ENCODE peak calls at places on chromosomes 16 and 17, in ten cellular contexts. F is left ventricle myocardium inferior; Y is heart right ventricle; P is cardiac muscle cell; X is glutamatergic neuron; E is ovary; M is thoracic aorta; B is CD8-positive, alpha-beta T cell; N is activated CD8-positive, alpha-beta T cell treated with anti-CD3 and anti-CD28 coated beads for 36 hours; W is tibial artery. A is an unnamed sample.

GRCh38 chr17:13480877-13481276 is 120.9 kb downstream of the HS3ST3A1 start:
- DNase-seq in P (no peak), N (no peak), E (no peak), Y (no peak), X (no peak), F (no peak), B (no peak), W (no peak), M (no peak), A (no peak)

GRCh38 chr17:20208717-20209116 is 199.6 kb downstream of the SPECC1 start:
- DNase-seq in W (no peak), P (no peak), B (no peak), N (no peak), M (no peak), X (no peak), F (no peak), E (peak; percentile 82), Y (no peak), A (no peak)

GRCh38 chr16:17685445-17685844 is 214.7 kb upstream of the XYLT1 start:
- DNase-seq in E (no peak), P (no peak), Y (no peak), F (no peak), M (no peak), W (no peak), B (no peak), X (no peak), N (no peak), A (no peak)

GRCh38 chr17:32118835-32119234 is 23.5 kb upstream of the RHOT1 start:
- DNase-seq in P (no peak), M (no peak), W (no peak), B (no peak), F (no peak), E (no peak), Y (no peak), X (no peak), N (no peak), A (no peak)

GRCh38 chr17:61758430-61758829 is 104.9 kb downstream of the BRIP1 start:
- DNase-seq in X (no peak), B (no peak), W (no peak), E (no peak), M (no peak), Y (no peak), F (no peak), N (no peak), P (no peak), A (no peak)

GRCh38 chr16:57966133-57966805 is 4.7 kb downstream of the CNGB1 start:
- DNase-seq in X (no peak), N (no peak), M (no peak), E (no peak), F (no peak), W (no peak), B (no peak), Y (no peak), P (no peak), A (no peak)

GRCh38 chr16:80051040-80051439 is 450.5 kb upstream of the MAF start:
- DNase-seq in M (no peak), B (no peak), P (no peak), X (no peak), F (no peak), N (no peak), W (no peak), Y (no peak), E (no peak), A (no peak)

GRCh38 chr16:71628810-71629209 is 2.8 kb downstream of the MARVELD3 start:
- DNase-seq in B (no peak), X (no peak), M (no peak), P (no peak), Y (no peak), N (no peak), W (no peak), F (no peak), E (no peak), A (no peak)

GRCh38 chr17:73715714-73716113 is 71.5 kb upstream of the SDK2 start:
- DNase-seq in F (no peak), P (no peak), X (no peak), E (no peak), N (no peak), Y (no peak), W (no peak), B (no peak), M (no peak), A (no peak)

GRCh38 chr16:8887438-8887765 is 5.3 kb downstream of the LITAFD start:
- DNase-seq in Y (no peak), X (peak; percentile 6), E (no peak), W (no peak), N (no peak), F (no peak), P (no peak), B (no peak), M (no peak), A (no peak)

GRCh38 chr16:69334696-69335095 is 4.3 kb upstream of the PDF start:
- DNase-seq in M (no peak), P (no peak), F (no peak), Y (no peak), N (no peak), X (no peak), B (no peak), W (no peak), E (no peak), A (no peak)
- TF ChIP-seq CTCF in M (no peak), P (no peak), F (no peak), Y (no peak), N (no peak), X (no peak), B (no peak), W (no peak), E (no peak), A (no peak)

GRCh38 chr17:49035470-49036269 is 38.5 kb downstream of the IGF2BP1 start:
- DNase-seq in E (no peak), B (no peak), X (peak; percentile 75), Y (peak; percentile 50), F (peak; percentile 30), W (no peak), M (no peak), P (peak; percentile 70), N (peak; percentile 63), A (peak; percentile 32)

GRCh38 chr17:49031965-49032928 is 35.1 kb downstream of the IGF2BP1 start:
- DNase-seq in P (peak; percentile 85), M (no peak), F (no peak), E (no peak), X (peak; percentile 38), N (peak; percentile 60), Y (no peak), W (no peak), B (no peak), A (peak; percentile 39)

GRCh38 chr17:49038544-49038943 is 41.4 kb downstream of the IGF2BP1 start:
- DNase-seq in E (no peak), M (no peak), W (no peak), X (no peak), F (no peak), N (no peak), B (no peak), Y (no peak), P (no peak), A (no peak)

GRCh38 chr17:49038138-49038537 is 41.0 kb downstream of the IGF2BP1 start:
- DNase-seq in N (no peak), Y (no peak), F (no peak), M (no peak), B (no peak), X (no peak), E (no peak), P (no peak), W (no peak), A (no peak)

DNA sequence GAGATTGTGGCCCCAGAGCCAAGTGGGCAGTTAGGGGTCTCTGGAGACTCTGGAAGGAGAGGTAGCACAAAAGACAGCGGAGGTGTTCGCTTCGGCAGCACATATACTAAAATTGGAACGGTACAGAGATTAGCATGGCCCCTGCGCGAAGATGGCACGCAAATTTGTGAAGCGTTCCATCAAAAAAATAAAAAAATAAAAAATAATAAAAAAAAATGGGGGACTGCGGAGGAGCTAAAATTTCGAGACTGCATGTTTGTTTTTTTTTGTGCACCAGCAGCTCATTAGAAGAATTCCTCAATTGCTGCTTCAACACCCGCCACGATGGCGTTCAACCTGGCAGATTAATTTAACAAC is 39.1 kb downstream of the IGF2BP1 start:
- DNase-seq in P (no peak), E (no peak), F (no peak), N (no peak), M (no peak), Y (no peak), W (no peak), X (no peak), B (no peak), A (no peak)
- TF ChIP-seq CTCF in P (no peak), E (no peak), F (no peak), N (no peak), M (no peak), Y (no peak), W (no peak), X (peak; percentile 25), B (no peak), A (no peak)

DNA sequence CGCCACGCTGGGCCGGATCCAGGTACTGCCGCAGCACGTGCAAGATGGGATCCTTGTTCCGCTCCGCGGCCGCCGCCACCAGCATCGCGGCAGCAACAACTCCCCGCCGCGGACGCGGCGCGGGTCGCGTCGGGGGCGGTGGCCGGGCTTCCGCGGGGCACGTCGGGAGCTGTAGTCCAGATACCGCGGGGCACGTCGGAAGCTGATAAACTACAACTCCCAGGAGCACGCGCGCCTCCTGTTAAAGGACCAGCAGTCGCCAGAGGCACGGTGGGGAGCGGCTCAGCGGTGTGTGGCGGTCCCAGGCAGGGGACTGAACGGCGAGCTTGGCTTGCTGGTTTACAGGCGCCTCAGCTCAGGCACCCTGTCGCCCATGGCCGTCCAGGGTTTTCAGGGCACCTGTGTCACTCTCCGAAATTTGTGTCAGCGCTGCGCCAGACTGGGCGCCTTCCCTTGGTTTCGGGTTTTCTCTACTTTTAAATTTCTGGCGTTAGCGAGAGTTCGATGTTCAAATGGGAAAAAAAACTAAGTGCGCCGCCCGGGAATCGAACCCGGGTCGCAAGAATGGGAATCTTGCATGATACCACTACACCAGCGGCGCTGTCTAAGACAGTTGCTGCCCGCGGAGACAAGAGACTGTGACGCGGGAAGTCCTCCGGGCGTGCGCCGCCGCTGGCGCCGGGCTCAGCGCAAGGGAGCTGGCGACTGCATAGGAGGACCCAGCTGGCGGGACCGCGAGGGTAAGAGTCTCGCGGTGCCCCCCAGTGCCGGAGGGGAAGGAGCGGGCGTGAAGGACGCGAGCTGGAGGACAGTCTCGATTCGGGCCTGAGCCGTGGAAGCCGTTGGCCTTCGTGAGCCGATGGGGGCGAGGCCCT is at the start of gene METTL26:
- DNase-seq in M (peak; percentile 86), F (peak; percentile 97), E (peak; percentile 95), P (peak; percentile 97), N (peak; percentile 98), B (peak; percentile 84), X (peak; percentile 92), W (peak; percentile 98), Y (peak; percentile 95), A (peak; percentile 87)
- TF ChIP-seq CTCF in M (no peak), F (no peak), E (peak; percentile 29), P (no peak), N (no peak), B (no peak), X (no peak), W (peak; percentile 13), Y (no peak), A (peak; percentile 27)

DNA sequence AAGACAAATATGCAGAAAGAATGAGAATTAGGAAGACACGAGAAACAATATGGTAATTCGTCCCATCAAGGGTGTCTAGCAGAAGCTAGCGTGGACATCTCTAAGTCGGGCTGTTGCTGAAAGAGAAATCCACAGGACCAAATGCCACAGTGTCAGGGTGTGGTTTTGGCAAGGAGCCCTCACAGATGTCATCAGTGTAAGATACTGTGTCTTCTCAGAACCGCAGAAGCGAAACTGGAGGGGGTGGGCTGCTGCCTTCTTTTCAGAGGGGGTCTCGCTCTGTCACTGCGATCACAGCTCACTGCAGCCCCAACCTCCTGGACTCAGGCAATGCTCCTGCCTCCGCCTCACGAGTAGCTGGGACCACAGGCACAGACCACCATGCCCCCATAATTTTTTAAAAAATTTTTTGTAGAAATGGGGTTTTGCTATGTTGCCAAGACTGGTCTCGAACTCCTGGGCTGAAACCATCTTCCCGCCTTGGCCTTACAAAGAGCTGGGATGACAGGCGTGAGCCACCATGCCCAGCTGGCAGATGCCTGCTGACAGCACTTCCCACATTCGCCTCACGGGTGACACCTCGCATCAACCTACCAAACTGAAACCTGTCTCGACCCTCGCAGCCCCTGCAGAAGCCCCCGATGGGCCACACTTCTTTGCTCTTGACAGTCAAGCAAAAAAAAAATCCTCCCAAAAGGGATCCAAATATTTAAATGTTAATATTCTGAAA is 26.2 kb downstream of the TRAP1 start:
- DNase-seq in W (peak; percentile 30), X (no peak), Y (no peak), P (no peak), M (no peak), F (no peak), N (peak; percentile 16), B (no peak), E (no peak), A (no peak)
- TF ChIP-seq CTCF in W (peak; percentile 15), X (no peak), Y (no peak), P (no peak), M (peak; percentile 20), F (peak; percentile 18), N (peak; percentile 4), B (no peak), E (no peak), A (no peak)